ENCODE peak calls at places on chromosomes 2 and 18, in seven cellular contexts. C is mammary epithelial cell, J is MM.1S, A is GM23248, V is colonic mucosa, O is SK-N-MC, T is fibroblast of lung. F is an unnamed sample.

GRCh38 chr2:241741016-241741415 is 6.6 kb downstream of the D2HGDH start:
- DNase-seq in T (no peak), A (peak; percentile 12), C (peak; percentile 78), O (no peak), V (no peak), J (no peak), F (peak; percentile 92)

GRCh38 chr2:48467637-48468036 is 62.3 kb upstream of the STON1 start:
- DNase-seq in O (no peak), J (no peak), A (no peak), V (no peak), T (no peak), C (no peak), F (no peak)

GRCh38 chr18:60804412-60804811 is 431.8 kb upstream of the MC4R start:
- DNase-seq in O (no peak), V (no peak), A (no peak), T (no peak), C (no peak), J (no peak), F (no peak)

GRCh38 chr2:108316881-108317258 is 28.2 kb downstream of the SULT1C2 start:
- DNase-seq in C (no peak), T (no peak), O (no peak), J (no peak), V (no peak), A (no peak), F (no peak)

GRCh38 chr2:239234151-239234825 is 166.5 kb downstream of the HDAC4 start:
- DNase-seq in T (no peak), C (no peak), V (no peak), A (no peak), O (no peak), J (peak; percentile 60), F (no peak)

GRCh38 chr18:37270046-37270665 is 295.4 kb downstream of the CELF4 start:
- DNase-seq in V (peak; percentile 38), T (peak; percentile 56), O (peak; percentile 22), J (peak; percentile 52), A (peak; percentile 79), C (peak; percentile 36), F (peak; percentile 24)

GRCh38 chr2:171185941-171186340 is 25.2 kb upstream of the TLK1 start:
- DNase-seq in T (peak; percentile 74), V (no peak), J (no peak), O (no peak), A (peak; percentile 90), C (no peak), F (peak; percentile 77)

GRCh38 chr2:238462782-238463396 is 36.2 kb downstream of the ASB1 start:
- DNase-seq in V (no peak), O (no peak), C (peak; percentile 61), A (peak; percentile 65), J (peak; percentile 77), T (peak; percentile 68), F (peak; percentile 73)

GRCh38 chr2:241417626-241418025 is 61.5 kb downstream of the FARP2 start:
- DNase-seq in V (no peak), J (no peak), C (no peak), A (no peak), T (no peak), O (no peak), F (no peak)

GRCh38 chr2:112187805-112188596 is 49.8 kb downstream of the FBLN7 start:
- DNase-seq in J (no peak), V (peak; percentile 28), C (peak; percentile 65), O (no peak), T (no peak), A (no peak), F (peak; percentile 71)

GRCh38 chr18:6009751-6010150 is 114.4 kb upstream of the TMEM200C start:
- DNase-seq in T (peak; percentile 53), C (no peak), J (no peak), O (no peak), A (peak; percentile 47), V (no peak), F (peak; percentile 77)

GRCh38 chr2:102297891-102298290 is 13.5 kb upstream of the IL1RL1 start:
- DNase-seq in O (no peak), A (no peak), V (no peak), T (peak; percentile 40), C (no peak), J (no peak), F (no peak)

GRCh38 chr2:136032192-136032591 is 46.8 kb upstream of the DARS1 start:
- DNase-seq in V (no peak), O (no peak), A (no peak), C (no peak), J (no peak), T (no peak), F (no peak)

GRCh38 chr2:163863073-163863472 is 127.3 kb upstream of the FIGN start:
- DNase-seq in A (no peak), O (no peak), J (no peak), C (no peak), V (no peak), T (no peak), F (peak; percentile 8)

GRCh38 chr18:78660311-78660710 is 319.3 kb upstream of the SALL3 start:
- DNase-seq in C (no peak), V (no peak), T (no peak), A (no peak), O (no peak), J (no peak), F (no peak)

GRCh38 chr18:710418-711300 is 1.8 kb downstream of the ENOSF1 start:
- DNase-seq in O (no peak), A (no peak), V (no peak), C (no peak), T (no peak), J (no peak), F (no peak)
- H3K9ac ChIP-seq in O (no peak overlapping the region), A (peak overlapping the region; percentile 95), V (peak overlapping the region; percentile 86), C (peak overlapping the region; percentile 99), T (no peak overlapping the region), J (peak overlapping the region; percentile 91), F (peak overlapping the region; percentile 92)

DNA sequence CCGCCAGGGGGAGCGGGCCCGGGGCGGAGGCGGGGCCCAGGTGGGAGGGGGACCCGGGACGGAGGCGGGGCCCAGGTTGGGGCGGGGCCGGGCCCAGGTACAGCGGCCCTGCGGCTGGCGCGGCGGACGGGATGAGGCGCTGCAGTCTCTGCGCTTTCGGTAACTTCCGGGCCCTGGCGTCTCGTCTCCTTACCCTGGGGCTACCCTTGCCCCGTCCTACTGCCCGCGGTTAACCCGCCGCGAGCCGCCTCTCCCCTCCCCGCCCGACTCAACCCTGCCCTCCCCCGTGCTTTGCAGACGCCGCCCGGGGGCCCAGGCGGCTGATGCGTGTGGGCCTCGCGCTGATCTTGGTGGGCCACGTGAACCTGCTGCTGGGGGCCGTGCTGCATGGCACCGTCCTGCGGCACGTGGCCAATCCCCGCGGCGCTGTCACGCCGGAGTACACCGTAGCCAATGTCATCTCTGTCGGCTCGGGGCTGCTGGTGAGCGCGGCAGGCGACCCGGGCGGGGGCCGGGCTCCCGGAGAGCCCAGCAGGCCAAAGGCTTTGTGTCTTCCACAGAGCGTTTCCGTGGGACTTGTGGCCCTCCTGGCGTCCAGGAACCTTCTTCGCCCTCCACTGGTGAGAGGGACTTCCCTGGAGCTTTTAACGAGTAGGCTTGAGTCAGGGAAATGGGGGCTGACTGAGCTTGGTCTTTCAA is at the start of gene KRTCAP3:
- DNase-seq in O (no peak), J (no peak), A (no peak), T (no peak), C (no peak), V (peak; percentile 84), F (peak; percentile 14)
- H3K36me3 ChIP-seq in O (peaks cover 43% of the 10 kb centered on the region), J (no peaks in the 10 kb centered on the region), A (peaks cover 31% of the 10 kb centered on the region), T (peaks cover 22% of the 10 kb centered on the region), C (peaks cover 11% of the 10 kb centered on the region), V (peaks cover 5% of the 10 kb centered on the region), F (peaks cover 24% of the 10 kb centered on the region)

GRCh38 chr2:96509114-96509846 is 4.1 kb upstream of the NEURL3 start:
- DNase-seq in A (peak; percentile 95), C (peak; percentile 75), J (peak; percentile 96), V (peak; percentile 94), O (no peak), T (peak; percentile 85), F (peak; percentile 93)
- H3K9ac ChIP-seq in A (no peak overlapping the region), C (no peak overlapping the region), J (peak overlapping the region; percentile 58), V (no peak overlapping the region), O (no peak overlapping the region), T (no peak overlapping the region), F (no peak overlapping the region)

DNA sequence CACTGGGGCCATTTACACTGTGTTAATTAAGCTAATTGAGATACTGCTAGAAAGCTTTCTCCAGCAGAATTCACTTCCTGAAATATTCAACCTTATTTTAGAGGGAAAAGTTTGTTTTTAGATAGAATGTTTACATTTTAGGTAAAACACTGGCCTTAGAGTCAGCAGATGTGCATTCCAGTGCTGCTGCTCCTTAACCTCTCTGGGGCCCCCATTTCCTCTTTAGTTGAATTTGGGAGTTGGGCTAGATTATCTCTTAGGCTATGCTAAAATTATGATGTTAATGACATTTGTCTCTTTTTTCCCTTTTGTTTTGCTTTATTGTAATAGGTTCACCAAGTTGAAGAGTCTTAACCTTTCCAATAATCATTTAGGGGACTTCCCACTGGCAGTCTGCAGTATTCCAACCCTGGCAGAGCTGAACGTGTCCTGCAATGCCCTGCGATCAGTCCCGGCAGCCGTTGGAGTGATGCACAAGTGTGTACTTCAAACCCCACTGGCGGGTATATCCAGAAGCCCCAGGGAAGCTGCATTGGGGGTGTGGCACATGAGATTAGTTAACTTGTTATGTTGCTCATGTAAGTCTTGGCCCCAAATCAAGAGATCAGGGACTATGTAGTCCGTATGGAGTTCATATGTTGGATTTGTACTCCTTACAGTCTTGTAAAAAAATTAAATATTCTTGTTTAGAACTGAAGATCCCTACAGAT is 179.5 kb downstream of the PHLPP1 start:
- DNase-seq in C (no peak), A (no peak), O (no peak), T (no peak), V (no peak), J (no peak), F (no peak)
- H3K36me3 ChIP-seq in C (peaks cover 3% of the 10 kb centered on the region), A (no peaks in the 10 kb centered on the region), O (no peaks in the 10 kb centered on the region), T (no peaks in the 10 kb centered on the region), V (no peaks in the 10 kb centered on the region), J (no peaks in the 10 kb centered on the region), F (peaks cover 12% of the 10 kb centered on the region)

DNA sequence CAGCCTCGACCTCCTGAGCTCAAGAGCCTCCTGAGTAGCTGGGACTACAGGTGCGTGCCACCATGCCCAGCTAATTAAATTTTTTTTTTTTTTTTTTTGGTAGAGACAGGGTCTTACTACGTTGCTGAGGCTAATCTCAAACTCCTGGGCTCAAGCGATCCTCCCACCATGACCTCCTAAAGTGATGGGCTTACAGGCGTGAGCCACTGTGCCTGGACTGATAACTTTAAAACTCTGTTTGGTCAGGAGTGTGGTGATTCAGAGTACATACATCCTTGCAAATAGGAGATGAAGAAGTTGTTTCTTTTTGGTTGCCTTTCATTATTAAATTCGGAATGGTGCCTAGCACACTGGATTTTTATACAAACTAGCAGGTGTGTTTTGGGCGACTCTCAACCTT is 73.0 kb downstream of the LTBP1 start:
- DNase-seq in J (no peak), V (no peak), T (no peak), C (no peak), A (no peak), O (no peak), F (peak; percentile 20)
- H3K9ac ChIP-seq in J (no peak overlapping the region), V (no peak overlapping the region), T (no peak overlapping the region), C (no peak overlapping the region), A (no peak overlapping the region), O (no peak overlapping the region), F (no peak overlapping the region)

GRCh38 chr2:47026738-47027531 is 111.3 kb upstream of the MCFD2 start:
- DNase-seq in V (no peak), C (peak; percentile 42), O (no peak), J (no peak), T (no peak), A (no peak), F (no peak)
- H3K36me3 ChIP-seq in V (no peaks in the 10 kb centered on the region), C (peaks cover 6% of the 10 kb centered on the region), O (no peaks in the 10 kb centered on the region), J (peaks cover 33% of the 10 kb centered on the region), T (peaks cover 38% of the 10 kb centered on the region), A (peaks cover 87% of the 10 kb centered on the region), F (peaks cover 7% of the 10 kb centered on the region)